ENCODE peak calls at places on chromosomes 4 and X, in nine cellular contexts. M is RPMI8226; J is kidney epithelial cell; A is Panc1; U is left colon; S is midbrain; N is posterior cingulate gyrus; Z is stimulated activated effector memory CD8-positive, alpha-beta T cell treated with anti-CD3 and anti-CD28 coated beads, Interleukin-12 subunit alpha, Interleukin-12 subunit beta, amount 100 ng/mL, for 72 hours; F is NCI-H1092 treated with DMSO at 0.1 percent for 48 hours. H is an unnamed sample.

GRCh38 chr4:38034986-38035882 is 75.0 kb downstream of the PTTG2 start:
- DNase-seq in M (peak; percentile 54), J (no peak), A (peak; percentile 13), U (no peak), S (peak; percentile 49), N (no peak), Z (no peak), F (peak; percentile 54), H (peak; percentile 53)

GRCh38 chr4:26406346-26406975 is 83.8 kb downstream of the CCKAR start:
- DNase-seq in M (no peak), J (no peak), A (no peak), U (no peak), S (no peak), N (no peak), Z (no peak), F (no peak), H (no peak)

GRCh38 chr4:152972821-152973613 is 36.9 kb downstream of the FHDC1 start:
- DNase-seq in M (no peak), J (peak; percentile 92), A (no peak), U (no peak), S (no peak), N (no peak), Z (no peak), F (no peak), H (peak; percentile 87)

GRCh38 chr4:78749258-78749971 is 26.7 kb upstream of the BMP2K start:
- DNase-seq in M (no peak), J (no peak), A (no peak), U (no peak), S (no peak), N (no peak), Z (no peak), F (no peak), H (no peak)

GRCh38 chrX:45006002-45006800 is 133.2 kb downstream of the KDM6A start:
- DNase-seq in M (no peak), J (peak; percentile 9), A (no peak), U (no peak), S (no peak), N (no peak), Z (no peak), F (no peak), H (no peak)

GRCh38 chr4:88865466-88865865 is 167.8 kb upstream of the NAP1L5 start:
- DNase-seq in M (no peak), J (no peak), A (no peak), U (no peak), S (no peak), N (no peak), Z (no peak), F (no peak), H (no peak)

GRCh38 chr4:2795558-2796260 is 2.8 kb downstream of the SH3BP2 start:
- DNase-seq in M (no peak), J (no peak), A (no peak), U (peak; percentile 34), S (no peak), N (no peak), Z (peak; percentile 48), F (no peak), H (no peak)

GRCh38 chrX:33415454-33415853 is 204.1 kb upstream of the DMD start:
- DNase-seq in M (no peak), J (no peak), A (no peak), U (no peak), S (no peak), N (no peak), Z (no peak), F (no peak), H (no peak)

GRCh38 chrX:107654778-107655761 is 26.8 kb downstream of the PRPS1 start:
- DNase-seq in M (peak; percentile 49), J (peak; percentile 78), A (no peak), U (peak; percentile 53), S (no peak), N (no peak), Z (peak; percentile 69), F (no peak), H (peak; percentile 90)

GRCh38 chr4:147096667-147097604 is 151.3 kb upstream of the TTC29 start:
- DNase-seq in M (peak; percentile 40), J (peak; percentile 19), A (no peak), U (no peak), S (peak; percentile 69), N (no peak), Z (no peak), F (peak; percentile 61), H (peak; percentile 55)

GRCh38 chrX:119943185-119943988 is at the start of gene NKAP:
- DNase-seq in M (peak; percentile 87), J (peak; percentile 61), A (peak; percentile 84), U (peak; percentile 77), S (peak; percentile 85), N (peak; percentile 93), Z (peak; percentile 92), F (peak; percentile 90), H (peak; percentile 85)

GRCh38 chr4:126455865-126456264 is 1141.1 kb downstream of the FAT4 start:
- DNase-seq in M (no peak), J (no peak), A (no peak), U (no peak), S (no peak), N (no peak), Z (no peak), F (no peak), H (no peak)

H was measured in H4.